ENCODE peak calls at places on chromosomes 6 and 20, in nine cellular contexts. One of them, this sample, is unnamed.

GRCh38 chr6:30508890-30509736 is 19.8 kb downstream of the HLA-E start:
- DNase-seq in GM20000: peak
- DNase-seq in fibroblast of lung: peak
- DNase-seq in MM.1S: peak
- DNase-seq in progenitor cell of endocrine pancreas: no peak
- DNase-seq in SK-N-SH: no peak
- DNase-seq in GM13977: no peak
- DNase-seq in NB4: peak
- DNase-seq in cardiac muscle cell: no peak
- DNase-seq in this sample: peak

GRCh38 chr6:38078671-38079070 is 259.1 kb downstream of the ZFAND3 start:
- DNase-seq in GM20000: no peak
- DNase-seq in progenitor cell of endocrine pancreas: no peak
- DNase-seq in MM.1S: no peak
- DNase-seq in GM13977: no peak
- DNase-seq in cardiac muscle cell: no peak
- DNase-seq in fibroblast of lung: peak
- DNase-seq in NB4: no peak
- DNase-seq in SK-N-SH: no peak
- DNase-seq in this sample: no peak

GRCh38 chr6:151007069-151007468 is 141.6 kb downstream of the MTHFD1L start:
- DNase-seq in GM20000: no peak
- DNase-seq in cardiac muscle cell: no peak
- DNase-seq in progenitor cell of endocrine pancreas: no peak
- DNase-seq in SK-N-SH: no peak
- DNase-seq in GM13977: no peak
- DNase-seq in NB4: no peak
- DNase-seq in fibroblast of lung: no peak
- DNase-seq in MM.1S: no peak
- DNase-seq in this sample: no peak

GRCh38 chr6:106094261-106094963 is 8.3 kb downstream of the PRDM1 start:
- DNase-seq in cardiac muscle cell: no peak
- DNase-seq in fibroblast of lung: no peak
- DNase-seq in GM13977: no peak
- DNase-seq in NB4: no peak
- DNase-seq in SK-N-SH: no peak
- DNase-seq in MM.1S: peak
- DNase-seq in progenitor cell of endocrine pancreas: no peak
- DNase-seq in GM20000: no peak
- DNase-seq in this sample: no peak

GRCh38 chr6:38216451-38216850 is 396.9 kb downstream of the ZFAND3 start:
- DNase-seq in GM20000: no peak
- DNase-seq in NB4: no peak
- DNase-seq in fibroblast of lung: no peak
- DNase-seq in MM.1S: no peak
- DNase-seq in cardiac muscle cell: no peak
- DNase-seq in GM13977: no peak
- DNase-seq in SK-N-SH: no peak
- DNase-seq in progenitor cell of endocrine pancreas: no peak
- DNase-seq in this sample: no peak

GRCh38 chr20:51434556-51435256 is 107.8 kb downstream of the NFATC2 start:
- DNase-seq in progenitor cell of endocrine pancreas: no peak
- DNase-seq in fibroblast of lung: peak
- DNase-seq in GM13977: no peak
- DNase-seq in GM20000: no peak
- DNase-seq in MM.1S: no peak
- DNase-seq in NB4: peak
- DNase-seq in SK-N-SH: no peak
- DNase-seq in cardiac muscle cell: no peak
- DNase-seq in this sample: no peak

GRCh38 chr20:2745936-2746635 is 53.5 kb downstream of the EBF4 start:
- DNase-seq in fibroblast of lung: no peak
- DNase-seq in NB4: no peak
- DNase-seq in SK-N-SH: no peak
- DNase-seq in GM13977: no peak
- DNase-seq in cardiac muscle cell: no peak
- DNase-seq in progenitor cell of endocrine pancreas: no peak
- DNase-seq in MM.1S: no peak
- DNase-seq in GM20000: no peak
- DNase-seq in this sample: no peak

GRCh38 chr6:125835221-125835744 is 44.5 kb downstream of the NCOA7 start:
- DNase-seq in MM.1S: no peak
- DNase-seq in SK-N-SH: no peak
- DNase-seq in GM13977: no peak
- DNase-seq in GM20000: no peak
- DNase-seq in progenitor cell of endocrine pancreas: no peak
- DNase-seq in fibroblast of lung: peak
- DNase-seq in cardiac muscle cell: no peak
- DNase-seq in NB4: peak
- DNase-seq in this sample: no peak

GRCh38 chr20:52410182-52410647 is 218.6 kb upstream of the ZFP64 start:
- DNase-seq in progenitor cell of endocrine pancreas: no peak
- DNase-seq in GM20000: no peak
- DNase-seq in SK-N-SH: peak
- DNase-seq in NB4: peak
- DNase-seq in fibroblast of lung: peak
- DNase-seq in MM.1S: no peak
- DNase-seq in cardiac muscle cell: peak
- DNase-seq in GM13977: no peak
- DNase-seq in this sample: no peak

GRCh38 chr6:35765739-35766138 is 10.7 kb upstream of the CLPSL2 start:
- DNase-seq in progenitor cell of endocrine pancreas: no peak
- DNase-seq in MM.1S: no peak
- DNase-seq in GM20000: no peak
- DNase-seq in NB4: no peak
- DNase-seq in fibroblast of lung: no peak
- DNase-seq in cardiac muscle cell: no peak
- DNase-seq in GM13977: no peak
- DNase-seq in SK-N-SH: no peak
- DNase-seq in this sample: peak

GRCh38 chr6:79586548-79586947 is 44.6 kb upstream of the SH3BGRL2 start:
- DNase-seq in NB4: peak
- DNase-seq in cardiac muscle cell: peak
- DNase-seq in fibroblast of lung: no peak
- DNase-seq in GM20000: no peak
- DNase-seq in GM13977: no peak
- DNase-seq in SK-N-SH: peak
- DNase-seq in progenitor cell of endocrine pancreas: no peak
- DNase-seq in MM.1S: no peak
- DNase-seq in this sample: no peak
- TF ChIP-seq CTCF in NB4: peak
- TF ChIP-seq CTCF in cardiac muscle cell: peak
- TF ChIP-seq CTCF in fibroblast of lung: peak
- TF ChIP-seq CTCF in GM20000: no peak
- TF ChIP-seq CTCF in GM13977: no peak
- TF ChIP-seq CTCF in SK-N-SH: peak
- TF ChIP-seq CTCF in progenitor cell of endocrine pancreas: peak
- TF ChIP-seq CTCF in MM.1S: peak
- TF ChIP-seq CTCF in this sample: no peak

GRCh38 chr6:127606131-127606562 is 29.2 kb downstream of the C6orf58 start:
- DNase-seq in MM.1S: peak
- DNase-seq in GM20000: no peak
- DNase-seq in NB4: peak
- DNase-seq in cardiac muscle cell: peak
- DNase-seq in GM13977: peak
- DNase-seq in SK-N-SH: peak
- DNase-seq in fibroblast of lung: peak
- DNase-seq in progenitor cell of endocrine pancreas: no peak
- DNase-seq in this sample: peak
- TF ChIP-seq CTCF in MM.1S: peak
- TF ChIP-seq CTCF in GM20000: no peak
- TF ChIP-seq CTCF in NB4: peak
- TF ChIP-seq CTCF in cardiac muscle cell: peak
- TF ChIP-seq CTCF in GM13977: peak
- TF ChIP-seq CTCF in SK-N-SH: peak
- TF ChIP-seq CTCF in fibroblast of lung: no peak
- TF ChIP-seq CTCF in progenitor cell of endocrine pancreas: peak
- TF ChIP-seq CTCF in this sample: no peak

GRCh38 chr6:32562931-32563330 is 26.7 kb downstream of the HLA-DRB1 start:
- DNase-seq in progenitor cell of endocrine pancreas: no peak
- DNase-seq in cardiac muscle cell: no peak
- DNase-seq in NB4: no peak
- DNase-seq in SK-N-SH: no peak
- DNase-seq in fibroblast of lung: no peak
- DNase-seq in GM20000: no peak
- DNase-seq in GM13977: no peak
- DNase-seq in MM.1S: no peak
- DNase-seq in this sample: no peak

GRCh38 chr6:32553037-32553742 is 23.1 kb upstream of the HLA-DRB5 start:
- DNase-seq in MM.1S: no peak
- DNase-seq in SK-N-SH: no peak
- DNase-seq in fibroblast of lung: no peak
- DNase-seq in progenitor cell of endocrine pancreas: no peak
- DNase-seq in GM13977: no peak
- DNase-seq in NB4: no peak
- DNase-seq in cardiac muscle cell: no peak
- DNase-seq in GM20000: no peak
- DNase-seq in this sample: no peak

GRCh38 chr6:32559747-32560146 is 29.7 kb upstream of the HLA-DRB5 start:
- DNase-seq in MM.1S: no peak
- DNase-seq in cardiac muscle cell: no peak
- DNase-seq in GM13977: no peak
- DNase-seq in GM20000: no peak
- DNase-seq in fibroblast of lung: no peak
- DNase-seq in NB4: no peak
- DNase-seq in progenitor cell of endocrine pancreas: no peak
- DNase-seq in SK-N-SH: no peak
- DNase-seq in this sample: no peak

GRCh38 chr6:32554269-32554919 is 24.3 kb upstream of the HLA-DRB5 start:
- DNase-seq in cardiac muscle cell: peak
- DNase-seq in GM13977: no peak
- DNase-seq in NB4: no peak
- DNase-seq in fibroblast of lung: no peak
- DNase-seq in MM.1S: peak
- DNase-seq in SK-N-SH: no peak
- DNase-seq in progenitor cell of endocrine pancreas: no peak
- DNase-seq in GM20000: no peak
- DNase-seq in this sample: no peak

DNA sequence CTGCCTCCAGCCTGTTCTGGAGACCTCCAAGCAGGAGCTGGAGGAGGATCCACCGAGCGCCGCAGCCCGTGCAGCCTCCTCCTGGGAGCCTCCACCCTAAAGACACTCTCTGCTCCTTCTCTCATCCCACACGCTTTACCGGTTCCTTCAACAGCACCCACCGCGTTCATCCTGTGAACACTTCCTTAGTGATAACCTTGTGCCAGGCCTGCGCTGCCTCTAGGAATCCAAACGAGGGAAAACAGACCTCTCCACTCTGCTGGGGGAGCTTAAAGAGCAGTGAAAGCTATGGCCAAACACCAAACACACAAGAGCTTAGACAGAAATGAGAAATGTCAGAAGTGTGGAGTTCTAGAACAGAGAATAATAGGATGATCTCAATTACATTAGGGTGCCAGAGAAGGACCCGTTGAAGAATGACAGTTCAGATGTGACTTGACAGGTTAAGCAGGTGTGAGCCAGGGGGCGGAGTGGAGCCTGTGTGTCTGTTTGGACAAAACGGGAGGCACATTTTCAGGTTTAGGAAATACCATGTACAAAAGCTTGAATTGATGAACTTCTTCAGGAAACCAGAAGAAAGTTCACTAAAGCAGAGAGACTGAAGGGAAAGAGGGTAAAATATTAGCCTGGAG is 28.5 kb upstream of the HLA-DRB5 start:
- DNase-seq in MM.1S: no peak
- DNase-seq in NB4: no peak
- DNase-seq in cardiac muscle cell: no peak
- DNase-seq in GM20000: no peak
- DNase-seq in GM13977: no peak
- DNase-seq in SK-N-SH: no peak
- DNase-seq in progenitor cell of endocrine pancreas: no peak
- DNase-seq in fibroblast of lung: no peak
- DNase-seq in this sample: no peak
- TF ChIP-seq CTCF in MM.1S: no peak
- TF ChIP-seq CTCF in NB4: no peak
- TF ChIP-seq CTCF in cardiac muscle cell: no peak
- TF ChIP-seq CTCF in GM20000: no peak
- TF ChIP-seq CTCF in GM13977: no peak
- TF ChIP-seq CTCF in SK-N-SH: no peak
- TF ChIP-seq CTCF in progenitor cell of endocrine pancreas: no peak
- TF ChIP-seq CTCF in fibroblast of lung: no peak
- TF ChIP-seq CTCF in this sample: no peak

GRCh38 chr6:39903656-39904055 is 30.6 kb downstream of the MOCS1 start:
- DNase-seq in cardiac muscle cell: no peak
- DNase-seq in GM20000: no peak
- DNase-seq in progenitor cell of endocrine pancreas: no peak
- DNase-seq in NB4: no peak
- DNase-seq in GM13977: no peak
- DNase-seq in MM.1S: no peak
- DNase-seq in SK-N-SH: no peak
- DNase-seq in fibroblast of lung: no peak
- DNase-seq in this sample: no peak

GRCh38 chr6:39902786-39903465 is 31.3 kb downstream of the MOCS1 start:
- DNase-seq in progenitor cell of endocrine pancreas: no peak
- DNase-seq in NB4: no peak
- DNase-seq in GM13977: no peak
- DNase-seq in cardiac muscle cell: no peak
- DNase-seq in SK-N-SH: no peak
- DNase-seq in MM.1S: no peak
- DNase-seq in fibroblast of lung: no peak
- DNase-seq in GM20000: no peak
- DNase-seq in this sample: no peak

GRCh38 chr6:39906318-39906761 is 27.9 kb downstream of the MOCS1 start:
- DNase-seq in cardiac muscle cell: no peak
- DNase-seq in NB4: no peak
- DNase-seq in progenitor cell of endocrine pancreas: no peak
- DNase-seq in GM13977: no peak
- DNase-seq in MM.1S: no peak
- DNase-seq in SK-N-SH: no peak
- DNase-seq in GM20000: no peak
- DNase-seq in fibroblast of lung: no peak
- DNase-seq in this sample: no peak

GRCh38 chr6:39905640-39905975 is 28.7 kb downstream of the MOCS1 start:
- DNase-seq in progenitor cell of endocrine pancreas: no peak
- DNase-seq in NB4: no peak
- DNase-seq in SK-N-SH: no peak
- DNase-seq in GM13977: no peak
- DNase-seq in GM20000: no peak
- DNase-seq in MM.1S: no peak
- DNase-seq in cardiac muscle cell: no peak
- DNase-seq in fibroblast of lung: no peak
- DNase-seq in this sample: no peak

DNA sequence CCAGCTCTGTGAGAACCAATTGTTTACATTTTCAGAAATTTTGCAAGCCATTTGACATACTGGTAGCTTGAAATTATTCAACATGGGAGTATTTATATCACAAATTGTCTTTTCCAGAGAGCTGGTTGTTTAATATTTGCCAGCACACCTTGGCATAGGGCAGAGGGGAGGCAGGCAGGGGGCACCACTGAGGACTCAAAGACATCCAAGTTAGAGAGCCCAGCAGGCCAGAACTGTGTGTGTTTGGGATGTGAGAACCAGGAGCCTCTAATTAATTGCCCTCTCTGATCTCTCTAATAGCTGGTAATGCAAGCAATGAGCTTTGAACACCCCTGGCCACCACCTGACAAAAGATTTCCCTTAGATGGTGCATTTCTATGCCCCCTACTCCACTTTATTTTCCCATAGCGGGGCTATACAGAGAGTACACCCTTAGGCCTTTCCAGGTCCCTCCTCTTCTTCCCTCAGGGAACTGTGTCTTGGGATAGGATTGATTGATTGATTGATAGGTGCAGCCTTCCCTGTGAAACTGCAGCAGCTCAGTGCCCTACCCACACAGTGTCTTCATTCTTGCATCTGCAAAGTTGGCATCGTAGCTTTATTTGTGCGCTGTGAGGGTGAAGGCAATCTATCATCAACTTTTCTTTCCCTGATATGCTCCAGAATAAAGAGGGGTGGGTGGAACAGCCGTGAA is 29.2 kb downstream of the MOCS1 start:
- DNase-seq in NB4: no peak
- DNase-seq in GM13977: no peak
- DNase-seq in progenitor cell of endocrine pancreas: no peak
- DNase-seq in SK-N-SH: no peak
- DNase-seq in fibroblast of lung: no peak
- DNase-seq in cardiac muscle cell: no peak
- DNase-seq in GM20000: no peak
- DNase-seq in MM.1S: no peak
- DNase-seq in this sample: no peak
- TF ChIP-seq CTCF in NB4: no peak
- TF ChIP-seq CTCF in GM13977: no peak
- TF ChIP-seq CTCF in progenitor cell of endocrine pancreas: no peak
- TF ChIP-seq CTCF in SK-N-SH: no peak
- TF ChIP-seq CTCF in fibroblast of lung: no peak
- TF ChIP-seq CTCF in cardiac muscle cell: peak
- TF ChIP-seq CTCF in GM20000: no peak
- TF ChIP-seq CTCF in MM.1S: no peak
- TF ChIP-seq CTCF in this sample: no peak